ENCODE peak calls at places on chromosome 10, in four cellular contexts. N is pulmonary artery endothelial cell, H is GM12865, B is myocyte. W is an unnamed sample.

GRCh38 chr10:95423327-95424005 is 132.7 kb upstream of the PDLIM1 start:
- DNase-seq in B (no peak), H (peak; percentile 40), N (no peak), W (no peak)

GRCh38 chr10:91006001-91006751 is 85.3 kb upstream of the ANKRD1 start:
- DNase-seq in N (peak; percentile 55), H (peak; percentile 88), B (peak; percentile 88), W (peak; percentile 67)

GRCh38 chr10:72065439-72066025 is 22.8 kb downstream of the SPOCK2 start:
- DNase-seq in B (no peak), H (no peak), N (no peak), W (no peak)

GRCh38 chr10:24469993-24470392 is 253.7 kb downstream of the ARHGAP21 start:
- DNase-seq in B (no peak), N (no peak), H (no peak), W (no peak)

GRCh38 chr10:23344251-23344841 is at the start of gene C10orf67:
- DNase-seq in B (no peak), H (no peak), N (no peak), W (no peak)

GRCh38 chr10:31098091-31098490 is 66.4 kb upstream of the ZNF438 start:
- DNase-seq in H (no peak), N (no peak), B (peak; percentile 40), W (no peak)

GRCh38 chr10:44847110-44847509 is 64.0 kb upstream of the TMEM72 start:
- DNase-seq in N (no peak), H (no peak), B (no peak), W (no peak)

GRCh38 chr10:77604941-77605351 is 32.7 kb downstream of the KCNMA1 start:
- DNase-seq in B (peak; percentile 69), N (no peak), H (no peak), W (no peak)

GRCh38 chr10:104472505-104472904 is 118.9 kb downstream of the CFAP58 start:
- DNase-seq in B (no peak), H (no peak), N (no peak), W (no peak)